ENCODE peak calls at places on chromosomes 12 and 14, in seven cellular contexts. A, F, B, W, X, R and T are unnamed samples.

GRCh38 chr12:27894309-27894708 is 78.2 kb downstream of the PTHLH start:
- DNase-seq in A (no peak), F (no peak), B (no peak), W (no peak), X (no peak), R (no peak), T (no peak)

GRCh38 chr14:55332654-55333570 is 61.7 kb downstream of the FBXO34 start:
- DNase-seq in A (no peak), F (no peak), B (no peak), W (no peak), X (no peak), R (no peak), T (no peak)

GRCh38 chr14:63759454-63759853 is 31.6 kb upstream of the SGPP1 start:
- DNase-seq in A (no peak), F (peak), B (no peak), W (no peak), X (no peak), R (peak), T (no peak)

GRCh38 chr12:122725452-122725851 is 5.2 kb downstream of the HCAR1 start:
- DNase-seq in A (no peak), F (no peak), B (no peak), W (no peak), X (no peak), R (no peak), T (no peak)

GRCh38 chr12:79935624-79936040 is 735 bp upstream of the PPP1R12A start:
- DNase-seq in A (peak), F (peak), B (no peak), W (no peak), X (no peak), R (peak), T (no peak)

GRCh38 chr14:37140176-37140575 is 32.2 kb downstream of the SLC25A21 start:
- DNase-seq in A (no peak), F (no peak), B (no peak), W (no peak), X (no peak), R (no peak), T (no peak)

GRCh38 chr12:470133-470532 is 10.4 kb downstream of the B4GALNT3 start:
- DNase-seq in A (no peak), F (no peak), B (no peak), W (no peak), X (no peak), R (no peak), T (no peak)

GRCh38 chr14:74425525-74426201 is 347 bp downstream of the SYNDIG1L start:
- DNase-seq in A (no peak), F (peak), B (peak), W (no peak), X (no peak), R (peak), T (no peak)

GRCh38 chr14:37602605-37603453 is 7.4 kb downstream of the TTC6 start:
- DNase-seq in A (no peak), F (no peak), B (no peak), W (no peak), X (no peak), R (no peak), T (no peak)

GRCh38 chr12:93964936-93965335 is 183.4 kb upstream of the PLXNC1 start:
- DNase-seq in A (no peak), F (no peak), B (no peak), W (no peak), X (no peak), R (no peak), T (no peak)

GRCh38 chr14:75515631-75515999 is 6.7 kb upstream of the BATF start:
- DNase-seq in A (no peak), F (no peak), B (no peak), W (no peak), X (no peak), R (peak), T (no peak)

GRCh38 chr12:89965993-89966392 is 257.4 kb upstream of the ATP2B1 start:
- DNase-seq in A (no peak), F (no peak), B (no peak), W (no peak), X (no peak), R (no peak), T (no peak)

GRCh38 chr12:6772331-6772695 is at the start of gene LAG3:
- DNase-seq in A (no peak), F (peak), B (no peak), W (no peak), X (no peak), R (no peak), T (no peak)

GRCh38 chr14:81211844-81212243 is 8.9 kb downstream of the GTF2A1 start:
- DNase-seq in A (no peak), F (no peak), B (peak), W (no peak), X (no peak), R (peak), T (no peak)
- TF ChIP-seq CTCF in A (no peak), F (peak), B (peak), W (peak), X (no peak), R (no peak), T (peak)

GRCh38 chr12:110704750-110705149 is 15.8 kb upstream of the HVCN1 start:
- DNase-seq in A (no peak), F (peak), B (no peak), W (no peak), X (no peak), R (peak), T (no peak)
- TF ChIP-seq CTCF in A (no peak), F (peak), B (no peak), W (peak), X (no peak), R (no peak), T (no peak)

GRCh38 chr12:108852674-108853073 is 4.7 kb downstream of the SSH1 start:
- DNase-seq in A (no peak), F (no peak), B (no peak), W (no peak), X (no peak), R (no peak), T (no peak)

GRCh38 chr12:108855284-108856169 is 1.9 kb downstream of the SSH1 start:
- DNase-seq in A (no peak), F (no peak), B (no peak), W (no peak), X (no peak), R (no peak), T (no peak)

GRCh38 chr12:108853426-108853825 is 4.0 kb downstream of the SSH1 start:
- DNase-seq in A (no peak), F (no peak), B (no peak), W (no peak), X (no peak), R (no peak), T (no peak)

GRCh38 chr12:108854453-108855283 is 2.7 kb downstream of the SSH1 start:
- DNase-seq in A (no peak), F (peak), B (no peak), W (peak), X (no peak), R (no peak), T (no peak)

GRCh38 chr12:108854055-108854452 is 3.3 kb downstream of the SSH1 start:
- DNase-seq in A (no peak), F (no peak), B (no peak), W (no peak), X (no peak), R (no peak), T (no peak)
- TF ChIP-seq CTCF in A (no peak), F (no peak), B (peak), W (peak), X (no peak), R (no peak), T (peak)

DNA sequence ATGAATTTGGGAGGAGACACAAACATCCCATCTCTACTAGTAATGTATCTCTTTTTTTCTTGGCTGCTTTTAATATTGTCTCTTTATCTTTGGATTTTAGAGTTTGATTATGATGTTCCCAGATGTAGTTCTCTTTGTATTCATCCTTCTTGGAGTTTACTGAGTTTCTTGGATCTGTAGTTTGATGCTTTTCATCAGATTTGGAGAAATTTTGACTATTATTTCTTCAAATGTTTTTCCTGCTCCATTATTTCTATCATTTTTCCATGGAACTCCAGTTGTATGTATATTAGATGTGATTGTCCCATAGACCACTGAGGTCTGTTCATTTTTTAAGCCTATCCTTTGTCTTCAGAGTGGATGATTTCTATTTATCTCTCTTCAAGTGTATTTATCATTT is 90.7 kb upstream of the ARHGAP5 start:
- DNase-seq in A (no peak), F (no peak), B (no peak), W (no peak), X (no peak), R (no peak), T (no peak)
- TF ChIP-seq CTCF in A (no peak), F (no peak), B (no peak), W (no peak), X (no peak), R (no peak), T (no peak)

DNA sequence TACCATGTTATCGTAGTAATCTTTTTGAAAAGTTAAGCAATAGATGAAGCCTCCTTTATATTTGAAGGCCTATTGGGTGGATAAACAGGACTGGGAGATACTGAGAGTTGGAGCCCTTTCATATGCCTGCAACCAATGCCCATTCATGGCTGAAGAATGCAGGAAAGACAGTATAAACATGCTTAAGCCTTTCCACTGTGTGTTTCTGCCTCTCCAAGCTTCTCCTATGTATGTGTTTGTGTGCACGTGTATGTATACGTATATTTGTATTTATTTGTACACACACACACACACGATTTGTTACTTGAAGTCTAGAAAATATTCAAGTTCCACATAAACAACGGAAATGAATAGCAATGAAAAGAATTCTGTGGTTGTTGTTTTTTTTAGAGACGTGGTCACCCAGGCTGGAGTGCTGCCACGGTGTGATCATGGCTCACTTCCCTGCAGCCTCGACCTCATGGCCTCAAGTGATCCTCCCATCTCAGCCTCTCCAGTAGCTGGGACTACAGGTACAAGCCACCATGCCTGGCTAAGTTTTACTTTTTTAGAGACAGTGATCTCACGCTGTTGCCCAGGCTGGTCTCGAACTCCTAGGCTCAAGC is 1453.5 kb downstream of the AACS start:
- DNase-seq in A (no peak), F (no peak), B (no peak), W (no peak), X (no peak), R (no peak), T (no peak)
- TF ChIP-seq CTCF in A (no peak), F (no peak), B (no peak), W (no peak), X (no peak), R (no peak), T (no peak)

DNA sequence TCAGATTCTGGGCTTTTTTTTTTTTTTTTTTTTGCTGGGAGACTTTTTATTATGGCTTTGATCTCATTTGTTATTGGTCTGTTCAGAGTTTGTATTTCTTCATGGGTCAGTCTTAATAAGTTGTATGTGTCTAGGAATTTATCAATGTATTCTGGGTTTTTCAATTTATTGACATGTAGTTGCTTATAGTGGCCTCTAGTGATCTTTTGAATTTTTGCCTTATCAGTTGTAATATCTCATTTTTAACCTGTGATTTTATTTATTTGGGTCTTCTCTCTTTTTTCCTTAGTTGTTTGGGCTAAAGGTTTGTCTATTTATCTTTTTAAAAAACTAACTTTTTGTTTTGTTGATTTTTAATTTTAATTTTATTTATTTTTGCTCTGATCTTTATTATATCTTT is 45.5 kb downstream of the NAA30 start:
- DNase-seq in A (no peak), F (no peak), B (no peak), W (no peak), X (no peak), R (no peak), T (no peak)
- TF ChIP-seq CTCF in A (no peak), F (no peak), B (no peak), W (no peak), X (no peak), R (no peak), T (no peak)

GRCh38 chr12:127459687-127460086 is 807.3 kb upstream of the TMEM132C start:
- DNase-seq in A (no peak), F (no peak), B (no peak), W (no peak), X (no peak), R (no peak), T (no peak)

GRCh38 chr12:127450822-127451221 is 816.1 kb upstream of the TMEM132C start:
- DNase-seq in A (no peak), F (no peak), B (no peak), W (no peak), X (no peak), R (no peak), T (no peak)

GRCh38 chr12:127457726-127458125 is 809.2 kb upstream of the TMEM132C start:
- DNase-seq in A (no peak), F (no peak), B (no peak), W (no peak), X (no peak), R (no peak), T (no peak)

GRCh38 chr12:127459166-127459565 is 807.8 kb upstream of the TMEM132C start:
- DNase-seq in A (no peak), F (no peak), B (no peak), W (no peak), X (no peak), R (no peak), T (no peak)

DNA sequence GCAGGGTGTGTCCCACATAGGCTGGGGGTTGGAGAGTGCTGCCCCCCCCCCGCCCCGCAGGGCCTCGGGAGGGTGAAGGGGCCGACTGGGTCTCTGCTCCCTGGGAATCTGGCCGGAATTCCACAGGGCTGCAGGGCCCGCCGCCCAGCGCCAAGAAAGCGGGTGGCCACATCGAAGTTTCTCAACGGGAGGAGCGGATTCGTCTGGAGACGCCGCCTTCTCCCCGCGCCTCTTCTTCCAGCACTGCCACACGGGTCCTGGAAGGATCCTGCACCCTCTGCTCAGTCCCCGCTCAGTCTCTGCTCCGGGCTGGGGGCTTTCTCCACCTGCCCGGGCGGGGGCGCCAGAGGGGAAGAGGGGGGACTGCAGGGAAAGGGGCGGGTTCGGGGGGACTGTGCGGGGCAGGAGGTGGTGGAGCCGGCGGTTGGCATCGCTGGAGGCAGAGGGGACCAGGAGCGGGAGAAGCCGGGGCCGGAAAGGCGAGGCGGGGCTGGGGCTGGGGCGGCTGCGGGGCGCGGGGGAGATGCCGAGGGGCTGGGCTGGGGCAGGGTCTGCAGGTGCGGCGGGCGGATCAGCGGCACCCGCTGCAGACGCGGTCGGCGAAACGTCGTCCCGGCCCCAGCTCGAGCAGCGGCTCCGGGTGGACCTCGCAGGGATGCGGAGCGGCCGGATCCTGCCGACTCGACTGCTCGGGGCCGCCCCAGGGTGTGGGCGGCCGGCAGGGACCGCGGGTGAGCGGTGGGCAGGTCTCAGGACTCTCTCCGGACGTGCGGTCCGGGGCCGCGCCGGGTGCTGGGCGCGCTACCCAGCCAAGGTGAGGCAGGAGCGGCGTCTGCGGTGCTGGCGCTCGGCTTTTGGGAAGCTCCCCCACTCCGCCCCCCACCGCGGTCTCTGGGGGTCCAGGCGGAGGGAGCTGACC is 811.4 kb upstream of the TMEM132C start:
- DNase-seq in A (no peak), F (peak), B (no peak), W (no peak), X (no peak), R (no peak), T (no peak)
- TF ChIP-seq CTCF in A (no peak), F (no peak), B (no peak), W (no peak), X (no peak), R (no peak), T (no peak)

GRCh38 chr12:102430661-102431060 is 49.7 kb downstream of the IGF1 start:
- DNase-seq in A (peak), F (no peak), B (no peak), W (no peak), X (no peak), R (no peak), T (no peak)
- TF ChIP-seq CTCF in A (no peak), F (no peak), B (no peak), W (no peak), X (no peak), R (no peak), T (no peak)

GRCh38 chr12:47744005-47744651 is 14.6 kb downstream of the RAPGEF3 start:
- DNase-seq in A (peak), F (peak), B (no peak), W (no peak), X (peak), R (peak), T (peak)
- TF ChIP-seq CTCF in A (no peak), F (peak), B (peak), W (peak), X (peak), R (peak), T (peak)